ENCODE peak calls at places on chromosome 7, in six cellular contexts. B is T-helper 9 cell, F is HEK293T, R is progenitor cell of endocrine pancreas, Y is ACHN, O is PC-3. G is an unnamed sample.

GRCh38 chr7:155343150-155343549 is 45.5 kb downstream of the INSIG1 start:
- DNase-seq in O (no peak), F (no peak), B (no peak), Y (no peak), R (no peak), G (no peak)

GRCh38 chr7:74502216-74502891 is 48.6 kb downstream of the GTF2IRD1 start:
- DNase-seq in B (no peak), F (no peak), R (no peak), Y (no peak), O (no peak), G (no peak)

GRCh38 chr7:150962743-150963399 is 15.2 kb downstream of the KCNH2 start:
- DNase-seq in R (peak), F (peak), O (peak), B (peak), Y (peak), G (peak)

GRCh38 chr7:23811540-23811939 is 101.5 kb downstream of the STK31 start:
- DNase-seq in O (peak), B (no peak), R (no peak), Y (peak), F (no peak), G (no peak)

GRCh38 chr7:90945104-90945752 is 319.0 kb upstream of the FZD1 start:
- DNase-seq in Y (no peak), O (peak), F (no peak), R (no peak), B (no peak), G (no peak)

GRCh38 chr7:106022193-106022821 is 59.2 kb downstream of the CDHR3 start:
- DNase-seq in Y (no peak), R (no peak), F (no peak), O (no peak), B (peak), G (peak)

GRCh38 chr7:157558875-157559595 is 222.2 kb downstream of the DNAJB6 start:
- DNase-seq in F (no peak), O (no peak), R (no peak), B (no peak), Y (no peak), G (no peak)

GRCh38 chr7:6183006-6183405 is 89.4 kb downstream of the CYTH3 start:
- DNase-seq in B (no peak), O (no peak), Y (no peak), F (no peak), R (no peak), G (no peak)

GRCh38 chr7:6106140-6106904 is 75.1 kb downstream of the ANKRD61 start:
- DNase-seq in O (peak), R (no peak), Y (peak), B (peak), F (no peak), G (peak)

GRCh38 chr7:73451780-73452398 is 18.3 kb downstream of the FZD9 start:
- DNase-seq in Y (peak), B (no peak), F (peak), O (peak), R (no peak), G (no peak)

GRCh38 chr7:23115991-23116390 is 10.4 kb downstream of the KLHL7 start:
- DNase-seq in F (no peak), B (no peak), O (no peak), R (no peak), Y (no peak), G (no peak)

GRCh38 chr7:133797818-133798485 is 329.2 kb upstream of the LRGUK start:
- DNase-seq in O (no peak), R (no peak), B (no peak), F (no peak), Y (no peak), G (no peak)

GRCh38 chr7:41889472-41889871 is 186.6 kb upstream of the INHBA start:
- DNase-seq in O (no peak), Y (no peak), B (no peak), F (no peak), R (no peak), G (no peak)

GRCh38 chr7:83614112-83614511 is 34.8 kb downstream of the SEMA3E start:
- DNase-seq in B (no peak), R (no peak), F (no peak), Y (no peak), O (no peak), G (no peak)

GRCh38 chr7:8221124-8221523 is 40.8 kb downstream of the ICA1 start:
- DNase-seq in F (no peak), O (no peak), B (no peak), Y (no peak), R (no peak), G (no peak)

GRCh38 chr7:149329787-149330334 is 67.9 kb downstream of the ZNF783 start:
- DNase-seq in R (no peak), F (no peak), O (no peak), Y (no peak), B (no peak), G (no peak)

GRCh38 chr7:13067036-13067435 is 379.6 kb downstream of the ARL4A start:
- DNase-seq in Y (no peak), R (no peak), B (no peak), O (no peak), F (no peak), G (no peak)

GRCh38 chr7:135186841-135187253 is 16.3 kb upstream of the CYREN start:
- DNase-seq in Y (no peak), F (no peak), B (no peak), O (no peak), R (no peak), G (no peak)

GRCh38 chr7:32039000-32039756 is 31.0 kb downstream of the PDE1C start:
- DNase-seq in R (no peak), O (no peak), F (peak), B (no peak), Y (no peak), G (no peak)

GRCh38 chr7:7970113-7970619 is 1.6 kb downstream of the GLCCI1 start:
- DNase-seq in Y (no peak), F (no peak), R (no peak), O (no peak), B (no peak), G (no peak)

GRCh38 chr7:93515144-93515543 is 59.4 kb downstream of the CALCR start:
- DNase-seq in B (no peak), Y (no peak), F (no peak), R (no peak), O (no peak), G (no peak)

GRCh38 chr7:105982388-105982787 is 19.3 kb downstream of the CDHR3 start:
- DNase-seq in R (no peak), Y (no peak), F (no peak), O (no peak), B (no peak), G (no peak)

GRCh38 chr7:157140118-157140905 is 1.6 kb downstream of the UBE3C start:
- DNase-seq in Y (no peak), B (no peak), F (no peak), R (no peak), O (no peak), G (no peak)

GRCh38 chr7:102165136-102165535 is 121.5 kb upstream of the SH2B2 start:
- DNase-seq in R (no peak), Y (no peak), F (no peak), B (no peak), O (no peak), G (no peak)

GRCh38 chr7:40162516-40162915 is 27.7 kb downstream of the SUGCT start:
- DNase-seq in O (peak), Y (no peak), R (no peak), F (no peak), B (no peak), G (no peak)

G was measured in CD4-positive, alpha-beta T cell.